ENCODE peak calls at places on chromosomes 5 and 9, in six cellular contexts. E, Q, Z, B, M and W are unnamed samples.

GRCh38 chr5:132475531-132475930 is 15.0 kb downstream of the IRF1 start:
- DNase-seq in Z (no peak), Q (no peak), B (no peak), M (no peak), E (peak; percentile 14), W (peak; percentile 25)

GRCh38 chr5:31119938-31120641 is 73.4 kb upstream of the CDH6 start:
- DNase-seq in E (no peak), Q (no peak), B (no peak), Z (no peak), M (no peak), W (no peak)

GRCh38 chr5:53161876-53162275 is 52.3 kb upstream of the MOCS2 start:
- DNase-seq in Z (no peak), B (no peak), M (no peak), E (no peak), Q (no peak), W (no peak)

GRCh38 chr9:81759680-81760215 is 70.4 kb upstream of the TLE1 start:
- DNase-seq in M (peak; percentile 82), B (no peak), E (no peak), Z (no peak), Q (peak; percentile 85), W (no peak)

GRCh38 chr5:128965011-128965637 is at the start of gene SLC27A6:
- DNase-seq in Z (peak; percentile 73), M (peak; percentile 37), B (peak; percentile 22), E (peak; percentile 28), Q (peak; percentile 11), W (no peak)

GRCh38 chr5:61474746-61475145 is 142.7 kb downstream of the ZSWIM6 start:
- DNase-seq in E (no peak), Q (no peak), Z (no peak), B (no peak), M (no peak), W (no peak)

GRCh38 chr9:69466151-69466550 is 141.1 kb downstream of the ENTREP1 start:
- DNase-seq in Q (no peak), M (no peak), B (no peak), Z (peak; percentile 41), E (no peak), W (no peak)

GRCh38 chr5:170267431-170268152 is 30.0 kb downstream of the LCP2 start:
- DNase-seq in Q (peak; percentile 76), E (peak; percentile 75), Z (peak; percentile 88), B (peak; percentile 75), M (peak; percentile 75), W (peak; percentile 70)

GRCh38 chr5:172102913-172103629 is 85.0 kb downstream of the STK10 start:
- DNase-seq in B (no peak), E (no peak), Z (peak; percentile 55), Q (peak; percentile 73), M (peak; percentile 72), W (peak; percentile 67)

GRCh38 chr5:118791986-118792734 is 196.2 kb downstream of the DTWD2 start:
- DNase-seq in M (peak; percentile 33), Z (peak; percentile 64), B (peak; percentile 19), Q (peak; percentile 66), E (no peak), W (peak; percentile 30)

GRCh38 chr9:78552802-78553201 is 255.9 kb downstream of the PSAT1 start:
- DNase-seq in B (no peak), E (no peak), M (no peak), Q (no peak), Z (no peak), W (no peak)

GRCh38 chr9:125462766-125463384 is 201.2 kb downstream of the GAPVD1 start:
- DNase-seq in Q (no peak), E (no peak), Z (no peak), B (no peak), M (no peak), W (no peak)

GRCh38 chr5:15026944-15027343 is 155.4 kb upstream of the ANKH start:
- DNase-seq in Q (no peak), E (no peak), Z (no peak), B (no peak), M (no peak), W (no peak)

GRCh38 chr5:59317023-59317771 is 576.3 kb downstream of the PDE4D start:
- DNase-seq in Q (no peak), E (no peak), B (no peak), M (no peak), Z (peak; percentile 18), W (no peak)

GRCh38 chr9:127318651-127319167 is 54.1 kb downstream of the GARNL3 start:
- DNase-seq in E (no peak), M (peak; percentile 18), Q (no peak), B (no peak), Z (no peak), W (no peak)

GRCh38 chr9:97944612-97945011 is 6.6 kb upstream of the HEMGN start:
- DNase-seq in Q (no peak), E (no peak), M (no peak), Z (no peak), B (no peak), W (no peak)

GRCh38 chr9:121735065-121735791 is 83.8 kb downstream of the DAB2IP start:
- DNase-seq in E (no peak), Z (peak; percentile 61), Q (peak; percentile 69), B (peak; percentile 66), M (no peak), W (no peak)

GRCh38 chr9:123926986-123927385 is 2.9 kb downstream of the DENND1A start:
- DNase-seq in M (no peak), Q (no peak), E (no peak), B (no peak), Z (no peak), W (no peak)

GRCh38 chr9:123929870-123930831 is at the start of gene DENND1A:
- DNase-seq in M (peak; percentile 93), E (peak; percentile 92), Q (peak; percentile 85), B (peak; percentile 96), Z (peak; percentile 94), W (peak; percentile 94)

GRCh38 chr9:123927625-123928308 is 2.2 kb downstream of the DENND1A start:
- DNase-seq in Z (no peak), Q (no peak), B (no peak), M (no peak), E (no peak), W (no peak)

GRCh38 chr9:123928471-123929176 is 1.3 kb downstream of the DENND1A start:
- DNase-seq in Z (peak; percentile 40), E (no peak), B (no peak), Q (no peak), M (peak; percentile 43), W (no peak)

DNA sequence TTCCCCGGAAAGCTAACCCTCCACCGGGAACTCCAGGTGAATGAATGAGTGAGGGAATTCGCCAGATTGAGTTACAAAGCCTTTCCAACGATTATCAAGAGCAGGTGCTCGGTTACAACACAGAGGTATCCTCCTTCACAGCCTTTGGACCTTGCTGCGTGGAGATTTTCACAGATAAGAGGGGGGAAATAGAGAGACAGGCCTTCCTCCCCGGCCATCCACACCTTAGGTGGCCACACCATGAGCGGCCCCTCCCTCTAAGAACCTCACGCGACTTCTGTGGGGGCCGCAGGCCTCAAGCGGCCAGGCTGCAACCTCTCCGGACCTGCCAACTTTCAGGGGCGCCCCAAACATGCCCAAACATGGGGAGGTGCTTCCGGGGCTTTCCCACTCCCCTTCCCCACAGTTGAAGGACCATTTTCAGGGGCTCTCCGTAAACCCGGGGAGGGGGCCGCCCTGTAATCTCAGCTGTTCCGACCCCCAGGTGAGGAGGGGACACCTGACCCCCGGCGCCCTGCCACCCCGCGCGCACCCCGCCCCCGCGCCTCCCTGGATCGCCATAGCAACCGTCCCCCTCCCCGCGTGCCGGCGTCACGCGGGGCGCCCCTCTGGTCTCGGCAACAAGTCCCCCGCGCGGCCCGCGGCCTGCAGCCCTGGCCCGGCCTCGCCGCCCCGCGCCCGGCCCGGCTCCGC is 603 bp downstream of the DENND1A start:
- DNase-seq in E (peak; percentile 62), Q (no peak), Z (peak; percentile 52), B (no peak), M (peak; percentile 20), W (no peak)
- TF ChIP-seq POLR2A in E (no peak), Q (no peak), Z (no peak), B (no peak), M (no peak), W (no peak)

GRCh38 chr5:43016217-43016779 is 23.8 kb downstream of the ANXA2R start:
- DNase-seq in Z (no peak), B (no peak), Q (no peak), E (no peak), M (no peak), W (no peak)

GRCh38 chr5:43020294-43020711 is 19.8 kb downstream of the ANXA2R start:
- DNase-seq in E (no peak), Z (no peak), Q (no peak), M (no peak), B (no peak), W (no peak)

GRCh38 chr5:43019293-43019614 is 20.9 kb downstream of the ANXA2R start:
- DNase-seq in M (no peak), Q (no peak), B (no peak), E (no peak), Z (no peak), W (no peak)

GRCh38 chr5:43017438-43017820 is 22.7 kb downstream of the ANXA2R start:
- DNase-seq in Z (no peak), Q (no peak), E (no peak), M (peak; percentile 44), B (no peak), W (no peak)

GRCh38 chr5:43019615-43020293 is 20.4 kb downstream of the ANXA2R start:
- DNase-seq in B (no peak), E (no peak), M (peak; percentile 71), Z (no peak), Q (peak; percentile 88), W (peak; percentile 74)
- TF ChIP-seq POLR2A in B (peak; percentile 35), E (no peak), M (peak; percentile 40), Z (no peak), Q (no peak), W (no peak)

GRCh38 chr5:10249948-10250803 is at the start of gene CCT5:
- DNase-seq in B (peak; percentile 86), E (peak; percentile 92), M (peak; percentile 92), Z (peak; percentile 94), Q (peak; percentile 99), W (peak; percentile 93)
- TF ChIP-seq POLR2A in B (peak; percentile 94), E (no peak), M (peak; percentile 67), Z (no peak), Q (peak; percentile 89), W (no peak)

GRCh38 chr5:95823738-95824609 is 1.4 kb upstream of the GLRX start:
- DNase-seq in B (no peak), M (peak; percentile 90), E (peak; percentile 68), Z (peak; percentile 51), Q (peak; percentile 91), W (peak; percentile 54)
- TF ChIP-seq POLR2A in B (no peak), M (peak; percentile 72), E (peak; percentile 35), Z (no peak), Q (no peak), W (no peak)

DNA sequence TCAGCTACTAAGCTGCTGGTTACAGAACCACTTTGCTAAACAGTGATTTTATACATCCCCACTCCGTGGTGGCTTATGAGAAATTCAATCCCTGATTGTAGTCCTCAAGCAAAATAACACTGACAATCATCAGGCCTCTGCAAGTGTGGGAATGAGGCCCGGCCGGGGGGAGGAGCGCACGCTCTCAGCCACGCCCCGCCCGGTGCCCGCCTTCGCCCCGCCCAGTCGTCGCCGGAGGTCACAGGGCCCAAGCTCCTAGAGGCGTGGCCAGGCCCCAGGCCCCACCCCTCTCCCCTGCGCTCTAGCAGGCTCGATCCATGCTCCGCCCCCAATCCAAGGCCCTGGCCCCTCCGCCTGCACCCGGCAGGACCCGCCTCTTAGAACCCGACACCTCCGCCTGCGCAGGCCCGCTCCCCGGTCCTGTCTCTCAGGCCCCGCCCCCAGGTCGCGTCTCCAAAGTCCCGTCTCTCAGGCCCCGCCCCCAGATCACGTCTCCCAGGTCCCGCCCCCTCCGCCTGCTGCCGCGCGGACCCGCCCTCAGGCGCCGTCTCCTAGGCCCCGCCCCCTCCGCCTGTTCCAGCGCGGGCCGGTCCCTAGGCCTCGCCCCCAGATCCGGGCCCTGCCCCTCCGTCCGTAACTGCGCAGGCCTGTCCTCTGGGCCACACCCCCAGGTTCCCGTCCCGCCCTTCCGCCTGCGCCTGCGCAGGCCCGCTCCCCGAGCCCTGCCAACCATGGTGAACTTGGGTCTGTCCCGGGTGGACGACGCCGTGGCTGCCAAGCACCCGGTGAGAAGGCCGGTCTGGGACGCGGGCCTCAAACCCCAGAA is at the start of gene TMEM141:
- DNase-seq in M (peak; percentile 100), Z (peak; percentile 100), Q (peak; percentile 100), B (peak; percentile 98), E (peak; percentile 100), W (peak; percentile 100)
- TF ChIP-seq POLR2A in M (peak; percentile 59), Z (no peak), Q (peak; percentile 75), B (no peak), E (peak; percentile 36), W (no peak)